ENCODE peak calls at places on chromosomes 2 and 18, in ten cellular contexts. Q is activated CD4-positive, alpha-beta T cell treated with anti-CD3 and anti-CD28 coated beads, Interleukin-2, amount 50 U/mL, for 1 hour; A is AG08395; Z is bronchial epithelial cell; U is K562; V is HS-5; E is NCI-H446; Y is NCI-H1436 treated with DMSO at 0.1 percent for 48 hours; D is GDM1; J is activated T-cell treated with anti-CD3 and anti-CD28 coated beads, Interleukin-2, amount 50 U/mL, for 72 hours. G is an unnamed sample.
A peak's percentile ranks its signal among the peaks of the same experiment; 100 is the strongest.

GRCh38 chr2:44130441-44130840 is 38.2 kb upstream of the PPM1B start:
- DNase-seq in Q (no peak), A (peak; percentile 54), Z (peak; percentile 40), U (peak; percentile 28), V (no peak), E (no peak), Y (no peak), D (peak; percentile 22), J (no peak), G (peak; percentile 42)

GRCh38 chr2:9076210-9076609 is 72.7 kb upstream of the MBOAT2 start:
- DNase-seq in Q (no peak), A (no peak), Z (no peak), U (peak; percentile 40), V (no peak), E (no peak), Y (no peak), D (no peak), J (no peak), G (no peak)

GRCh38 chr2:233413529-233414272 is 59.4 kb downstream of the DGKD start:
- DNase-seq in Q (peak; percentile 63), A (peak; percentile 82), Z (peak; percentile 85), U (no peak), V (no peak), E (peak; percentile 87), Y (no peak), D (no peak), J (peak; percentile 66), G (peak; percentile 84)

GRCh38 chr2:64952113-64952895 is 36.9 kb upstream of the SLC1A4 start:
- DNase-seq in Q (no peak), A (no peak), Z (no peak), U (no peak), V (no peak), E (no peak), Y (no peak), D (no peak), J (no peak), G (no peak)

GRCh38 chr2:64210816-64211215 is 66.6 kb upstream of the PELI1 start:
- DNase-seq in Q (no peak), A (no peak), Z (peak; percentile 100), U (no peak), V (no peak), E (no peak), Y (no peak), D (no peak), J (no peak), G (no peak)

GRCh38 chr2:86686905-86687304 is 33.2 kb upstream of the RMND5A start:
- DNase-seq in Q (no peak), A (no peak), Z (no peak), U (no peak), V (no peak), E (no peak), Y (no peak), D (no peak), J (no peak), G (no peak)

GRCh38 chr2:28649481-28650260 is 102.0 kb upstream of the PPP1CB start:
- DNase-seq in Q (no peak), A (peak; percentile 26), Z (peak; percentile 77), U (peak; percentile 42), V (no peak), E (no peak), Y (peak; percentile 2), D (no peak), J (peak; percentile 39), G (no peak)

GRCh38 chr2:117980783-117981676 is 32.8 kb downstream of the CCDC93 start:
- DNase-seq in Q (no peak), A (peak; percentile 59), Z (peak; percentile 99), U (no peak), V (peak; percentile 99), E (no peak), Y (no peak), D (no peak), J (no peak), G (peak; percentile 53)

GRCh38 chr2:215293879-215294278 is 18.0 kb upstream of the ATIC start:
- DNase-seq in Q (no peak), A (no peak), Z (no peak), U (peak; percentile 27), V (no peak), E (no peak), Y (no peak), D (no peak), J (no peak), G (no peak)

GRCh38 chr2:235910067-235910466 is 258.1 kb downstream of the GBX2 start:
- DNase-seq in Q (no peak), A (no peak), Z (no peak), U (no peak), V (no peak), E (no peak), Y (no peak), D (no peak), J (no peak), G (no peak)

GRCh38 chr2:44495544-44495943 is 133.8 kb downstream of the CAMKMT start:
- DNase-seq in Q (no peak), A (no peak), Z (no peak), U (no peak), V (no peak), E (no peak), Y (no peak), D (no peak), J (no peak), G (no peak)

GRCh38 chr18:12765127-12765526 is 62.3 kb downstream of the PSMG2 start:
- DNase-seq in Q (no peak), A (no peak), Z (peak; percentile 10), U (no peak), V (no peak), E (no peak), Y (no peak), D (no peak), J (no peak), G (no peak)

GRCh38 chr2:216694201-216694825 is 1.0 kb downstream of the IGFBP5 start:
- DNase-seq in Q (peak; percentile 16), A (no peak), Z (peak; percentile 17), U (no peak), V (no peak), E (no peak), Y (no peak), D (no peak), J (peak; percentile 59), G (peak; percentile 41)

GRCh38 chr2:101745711-101746694 is 48.5 kb downstream of the MAP4K4 start:
- DNase-seq in Q (no peak), A (peak; percentile 75), Z (peak; percentile 82), U (no peak), V (no peak), E (no peak), Y (no peak), D (no peak), J (no peak), G (peak; percentile 64)

GRCh38 chr18:13435596-13436333 is 217.2 kb downstream of the LDLRAD4 start:
- DNase-seq in Q (no peak), A (peak; percentile 58), Z (no peak), U (no peak), V (peak; percentile 13), E (no peak), Y (no peak), D (no peak), J (no peak), G (peak; percentile 80)